ENCODE peak calls at places on chromosomes 5 and 9, in ten cellular contexts. Q is GM23248, D is IMR-90, O is lower lobe of right lung, H is fibroblast of lung, N is fibroblast of the aortic adventitia, M is brain microvascular endothelial cell, A is psoas muscle, C is fibroblast of mammary gland, X is A549. G is an unnamed sample.

GRCh38 chr5:177310757-177311173 is 933 bp downstream of the MXD3 start:
- DNase-seq in O (no peak), Q (peak; percentile 16), D (peak; percentile 18), H (no peak), N (no peak), M (no peak), A (peak; percentile 54), X (no peak), C (no peak), G (no peak)

GRCh38 chr5:158976035-158976434 is 123.7 kb downstream of the EBF1 start:
- DNase-seq in O (no peak), H (peak; percentile 94), Q (peak; percentile 86), X (peak; percentile 33), D (peak; percentile 88), M (peak; percentile 47), A (no peak), C (peak; percentile 90), N (peak; percentile 94), G (no peak)

GRCh38 chr5:123755587-123756324 is 243.8 kb downstream of the CSNK1G3 start:
- DNase-seq in X (peak; percentile 35), Q (peak; percentile 69), C (peak; percentile 69), A (no peak), M (peak; percentile 81), O (no peak), D (peak; percentile 90), H (peak; percentile 92), N (peak; percentile 79), G (no peak)

GRCh38 chr9:104849023-104849422 is 78.9 kb downstream of the ABCA1 start:
- DNase-seq in N (peak; percentile 27), O (no peak), C (no peak), X (no peak), D (peak; percentile 64), A (no peak), H (peak; percentile 25), M (no peak), Q (no peak), G (no peak)

GRCh38 chr5:135600971-135601381 is 22.2 kb upstream of the CXCL14 start:
- DNase-seq in H (no peak), N (no peak), Q (no peak), A (no peak), X (no peak), M (no peak), D (no peak), O (no peak), C (no peak), G (no peak)

GRCh38 chr5:40909233-40909632 is at the start of gene C7:
- DNase-seq in X (no peak), D (peak; percentile 19), M (no peak), O (no peak), H (no peak), A (no peak), N (peak; percentile 42), Q (no peak), C (no peak), G (no peak)

GRCh38 chr9:86519216-86519615 is 165.0 kb upstream of the TUT7 start:
- DNase-seq in M (no peak), A (no peak), N (peak; percentile 53), C (no peak), O (no peak), H (no peak), D (peak; percentile 39), X (no peak), Q (peak; percentile 21), G (no peak)

GRCh38 chr5:141039517-141039916 is 11.7 kb upstream of the PCDHB1 start:
- DNase-seq in Q (no peak), N (no peak), H (no peak), O (no peak), M (no peak), A (no peak), C (no peak), D (no peak), X (peak; percentile 35), G (no peak)

GRCh38 chr5:1298067-1298551 is 3.2 kb upstream of the TERT start:
- DNase-seq in N (no peak), D (no peak), M (no peak), O (peak; percentile 33), Q (no peak), A (peak; percentile 36), C (no peak), X (no peak), H (no peak), G (no peak)

GRCh38 chr5:63962345-63962744 is at the start of gene HTR1A:
- DNase-seq in D (no peak), O (no peak), Q (no peak), M (no peak), X (no peak), A (no peak), H (no peak), C (no peak), N (no peak), G (no peak)

GRCh38 chr5:92518318-92518913 is 1062.6 kb downstream of the NR2F1-AS1 start:
- DNase-seq in N (peak; percentile 69), D (peak; percentile 80), A (no peak), H (peak; percentile 59), M (peak; percentile 32), Q (peak; percentile 69), X (peak; percentile 12), C (peak; percentile 76), O (no peak), G (peak; percentile 21)

DNA sequence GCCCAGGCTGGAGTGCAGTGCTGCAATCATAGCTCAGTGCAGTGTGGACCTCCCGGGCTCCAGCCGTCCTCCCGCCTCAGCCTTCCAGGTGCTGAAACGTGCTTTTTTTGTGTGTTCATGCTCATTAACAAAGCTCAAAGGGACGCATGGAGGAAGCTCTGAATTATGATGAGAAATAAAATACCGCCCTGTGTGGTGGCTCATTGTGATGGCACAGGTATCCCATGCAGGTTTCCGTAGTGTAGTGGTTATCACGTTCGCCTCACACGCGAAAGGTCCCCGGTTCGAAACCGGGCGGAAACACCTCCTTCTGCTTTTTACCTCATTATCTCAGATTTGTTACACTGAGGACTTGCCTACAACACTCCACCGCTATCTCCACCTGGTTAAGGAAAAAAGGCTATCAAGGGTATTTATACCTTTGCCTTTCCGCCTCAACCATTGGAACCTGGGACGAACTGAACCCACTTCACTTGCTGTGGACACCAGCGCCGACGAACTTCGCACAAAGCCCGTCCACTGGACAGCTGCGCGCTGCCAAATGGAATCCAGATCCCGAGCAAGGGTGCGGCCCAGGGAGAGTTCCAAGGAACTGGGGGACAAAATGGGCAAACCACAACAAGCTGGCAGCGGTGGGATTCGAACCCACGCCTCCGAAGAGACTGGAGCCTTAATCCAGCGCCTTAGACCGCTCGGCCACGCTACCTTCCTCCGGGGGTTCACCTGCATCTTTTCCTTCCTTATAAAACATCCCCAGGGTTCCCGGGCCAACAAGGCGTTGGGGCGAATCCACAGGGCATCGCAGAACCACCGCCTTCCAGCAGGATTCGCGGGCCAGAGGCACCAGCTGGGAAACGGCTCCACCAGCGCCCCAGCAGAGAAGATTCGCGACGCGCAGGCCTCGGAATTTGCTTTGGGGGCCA is 26.3 kb downstream of the OR2V2 start:
- DNase-seq in M (peak; percentile 89), A (peak; percentile 37), C (peak; percentile 92), O (no peak), H (peak; percentile 80), D (peak; percentile 79), Q (peak; percentile 34), X (peak; percentile 99), N (no peak), G (no peak)
- H3K4me3 ChIP-seq in M (peak overlapping the region; percentile 32), A (peak overlapping the region; percentile 5), C (peak overlapping the region; percentile 42), O (peak overlapping the region; percentile 25), H (no peak overlapping the region), D (no peak overlapping the region), Q (no peak overlapping the region), X (peak overlapping the region; percentile 50), N (no peak overlapping the region), G (peak overlapping the region; percentile 51)

DNA sequence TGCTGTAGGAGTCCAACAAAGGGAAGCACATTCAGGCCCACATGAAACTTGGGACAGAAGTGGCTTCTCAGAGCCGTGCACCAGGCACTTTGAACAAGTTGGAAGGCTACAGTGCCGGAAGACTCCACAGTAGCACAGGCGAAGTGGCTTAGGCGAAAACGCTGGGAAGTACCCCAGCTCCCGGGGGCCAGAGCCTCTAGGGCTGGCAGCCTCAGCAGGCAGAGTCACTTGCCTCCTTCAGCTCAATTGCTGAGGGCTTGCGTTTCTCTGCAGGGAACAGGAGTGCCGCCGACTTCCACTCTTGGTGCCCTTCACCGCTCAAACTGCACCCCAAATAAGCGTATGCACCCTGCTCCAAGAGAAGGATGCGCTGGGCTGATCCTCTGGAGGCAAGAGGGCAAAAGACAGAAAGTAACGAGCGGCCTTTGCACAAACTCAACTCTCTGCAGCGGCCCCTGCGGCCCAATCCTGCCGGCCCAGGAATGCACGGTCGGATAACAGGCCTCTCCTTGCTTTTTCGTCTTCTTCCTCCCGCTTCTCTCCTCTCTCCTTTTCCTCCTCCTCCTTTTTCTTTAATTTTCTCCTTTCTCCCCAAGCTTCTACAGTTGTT is 1.2 kb upstream of the S1PR3 start:
- DNase-seq in D (no peak), Q (no peak), C (no peak), O (no peak), X (no peak), N (no peak), M (no peak), A (no peak), H (no peak), G (no peak)
- H3K4me3 ChIP-seq in D (no peak overlapping the region), Q (no peak overlapping the region), C (no peak overlapping the region), O (no peak overlapping the region), X (no peak overlapping the region), N (no peak overlapping the region), M (no peak overlapping the region), A (no peak overlapping the region), H (no peak overlapping the region), G (no peak overlapping the region)

GRCh38 chr9:113307401-113307975 is 4.3 kb upstream of the RNF183 start:
- DNase-seq in H (no peak), Q (no peak), X (no peak), D (no peak), O (no peak), N (no peak), M (no peak), C (no peak), A (no peak), G (no peak)
- H3K4me3 ChIP-seq in H (no peak overlapping the region), Q (no peak overlapping the region), X (no peak overlapping the region), D (no peak overlapping the region), O (no peak overlapping the region), N (no peak overlapping the region), M (no peak overlapping the region), C (no peak overlapping the region), A (no peak overlapping the region), G (no peak overlapping the region)

GRCh38 chr9:76651114-76651697 is 113.0 kb upstream of the PCA3 start:
- DNase-seq in Q (no peak), C (no peak), N (peak; percentile 40), H (no peak), D (no peak), O (no peak), X (no peak), A (no peak), M (no peak), G (no peak)
- H3K4me3 ChIP-seq in Q (no peak overlapping the region), C (no peak overlapping the region), N (peak overlapping the region; percentile 36), H (no peak overlapping the region), D (no peak overlapping the region), O (peak overlapping the region; percentile 42), X (no peak overlapping the region), A (peak overlapping the region; percentile 47), M (no peak overlapping the region), G (no peak overlapping the region)

GRCh38 chr5:20559845-20560244 is 571.8 kb upstream of the CDH18 start:
- DNase-seq in A (no peak), D (no peak), H (no peak), C (no peak), M (no peak), N (no peak), Q (no peak), O (no peak), X (no peak), G (no peak)

GRCh38 chr5:20562545-20562944 is 574.5 kb upstream of the CDH18 start:
- DNase-seq in Q (no peak), H (no peak), M (no peak), N (no peak), X (no peak), A (no peak), C (no peak), O (no peak), D (no peak), G (no peak)
- H3K4me3 ChIP-seq in Q (no peak overlapping the region), H (no peak overlapping the region), M (no peak overlapping the region), N (no peak overlapping the region), X (no peak overlapping the region), A (no peak overlapping the region), C (no peak overlapping the region), O (no peak overlapping the region), D (no peak overlapping the region), G (no peak overlapping the region)

G was measured in GM12864.